ENCODE peak calls at places on chromosome 1, in nine cellular contexts. C, G, N, X, V, K, Z, L and A are unnamed samples.

GRCh38 chr1:15833069-15833679 is 14.3 kb upstream of the SPEN start:
- DNase-seq in N (no peak), X (peak; percentile 64), L (peak; percentile 76), C (peak; percentile 79), V (no peak), G (peak; percentile 64), Z (no peak), K (no peak), A (no peak)

GRCh38 chr1:212467843-212468482 is 35.2 kb downstream of the NENF start:
- DNase-seq in L (no peak), X (no peak), G (peak; percentile 33), Z (no peak), C (no peak), K (no peak), V (no peak), N (no peak), A (no peak)

GRCh38 chr1:108719253-108719652 is 6.5 kb downstream of the FNDC7 start:
- DNase-seq in G (no peak), X (no peak), C (no peak), K (no peak), N (no peak), L (no peak), Z (no peak), V (no peak), A (peak; percentile 21)

GRCh38 chr1:225479341-225479740 is 51.5 kb upstream of the LBR start:
- DNase-seq in C (no peak), N (no peak), V (no peak), L (no peak), K (no peak), Z (no peak), G (no peak), X (no peak), A (no peak)

GRCh38 chr1:27350673-27351540 is 9.1 kb downstream of the SYTL1 start:
- DNase-seq in X (no peak), N (no peak), G (no peak), K (peak; percentile 7), L (peak; percentile 45), Z (no peak), V (no peak), C (no peak), A (no peak)

GRCh38 chr1:37410080-37410479 is 64.3 kb upstream of the ZC3H12A start:
- DNase-seq in K (no peak), L (no peak), G (no peak), V (no peak), Z (no peak), N (no peak), C (no peak), X (no peak), A (no peak)

GRCh38 chr1:1373493-1374067 is 1.4 kb downstream of the AURKAIP1 start:
- DNase-seq in X (no peak), N (no peak), Z (no peak), V (no peak), C (no peak), K (no peak), L (no peak), G (no peak), A (no peak)

GRCh38 chr1:167057297-167057688 is 32.9 kb downstream of the GPA33 start:
- DNase-seq in C (no peak), L (no peak), N (no peak), K (peak; percentile 18), Z (peak; percentile 51), X (no peak), V (no peak), G (peak; percentile 76), A (peak; percentile 37)

GRCh38 chr1:51600529-51600928 is 16.4 kb upstream of the OSBPL9 start:
- DNase-seq in K (no peak), L (no peak), N (no peak), X (no peak), Z (no peak), G (no peak), V (no peak), C (no peak), A (no peak)

GRCh38 chr1:106755682-106756406 is 300.6 kb upstream of the PRMT6 start:
- DNase-seq in Z (no peak), V (peak; percentile 69), G (peak; percentile 98), X (no peak), N (peak; percentile 21), C (no peak), K (peak; percentile 69), L (no peak), A (peak; percentile 55)

GRCh38 chr1:70224954-70225353 is 3.8 kb downstream of the SRSF11 start:
- DNase-seq in V (no peak), Z (no peak), C (no peak), N (no peak), L (no peak), G (no peak), K (no peak), X (no peak), A (no peak)

GRCh38 chr1:166302919-166303758 is 136.3 kb upstream of the FAM78B start:
- DNase-seq in V (no peak), C (no peak), N (no peak), G (no peak), X (no peak), Z (no peak), L (no peak), K (no peak), A (no peak)

GRCh38 chr1:17719874-17720273 is 35.3 kb upstream of the ACTL8 start:
- DNase-seq in V (peak; percentile 18), L (no peak), N (no peak), G (no peak), C (no peak), K (peak; percentile 56), X (no peak), Z (no peak), A (peak; percentile 14)

GRCh38 chr1:150018165-150018564 is 7.6 kb upstream of the OTUD7B start:
- DNase-seq in X (no peak), N (no peak), L (no peak), C (no peak), V (no peak), Z (no peak), G (no peak), K (no peak), A (no peak)

GRCh38 chr1:201584510-201584991 is 45.6 kb downstream of the NAV1 start:
- DNase-seq in C (no peak), K (peak; percentile 79), V (no peak), G (no peak), X (no peak), Z (no peak), N (no peak), L (no peak), A (peak; percentile 72)

GRCh38 chr1:87399701-87400100 is 71.0 kb downstream of the LMO4 start:
- DNase-seq in K (no peak), N (no peak), X (no peak), L (no peak), C (no peak), V (no peak), Z (no peak), G (peak; percentile 32), A (no peak)
- H3K4me3 ChIP-seq in K (no peak overlapping the region), N (no peak overlapping the region), X (no peak overlapping the region), L (no peak overlapping the region), C (no peak overlapping the region), V (no peak overlapping the region), Z (no peak overlapping the region), G (no peak overlapping the region), A (no peak overlapping the region)

GRCh38 chr1:30052178-30052577 is 671.2 kb downstream of the MATN1 start:
- DNase-seq in X (no peak), V (no peak), C (no peak), L (no peak), G (no peak), Z (no peak), K (no peak), N (no peak), A (no peak)
- TF ChIP-seq CTCF in X (no peak), V (no peak), C (no peak), L (no peak), G (peak; percentile 27), Z (no peak), K (no peak), N (no peak), A (no peak)

GRCh38 chr1:24555591-24556413 is at the start of gene NCMAP:
- DNase-seq in Z (no peak), V (no peak), N (no peak), C (no peak), K (no peak), L (no peak), G (peak; percentile 40), X (peak; percentile 65), A (no peak)
- H3K4me3 ChIP-seq in Z (peak within 1 kb of the TSS; percentile 43), V (no peak within 1 kb of the TSS), N (no peak within 1 kb of the TSS), C (peak within 1 kb of the TSS; percentile 54), K (no peak within 1 kb of the TSS), L (no peak within 1 kb of the TSS), G (peak within 1 kb of the TSS; percentile 63), X (peak within 1 kb of the TSS; percentile 45), A (no peak within 1 kb of the TSS)

GRCh38 chr1:204494281-204495077 is at the start of gene PIK3C2B:
- DNase-seq in G (peak; percentile 94), V (no peak), X (peak; percentile 81), C (peak; percentile 83), Z (peak; percentile 97), N (no peak), K (peak; percentile 65), L (peak; percentile 52), A (peak; percentile 76)
- TF ChIP-seq CTCF in G (peak; percentile 46), V (peak; percentile 41), X (no peak), C (no peak), Z (peak; percentile 20), N (peak; percentile 53), K (no peak), L (peak; percentile 56), A (peak; percentile 28)

GRCh38 chr1:81703352-81703735 is 97.4 kb upstream of the ADGRL2 start:
- DNase-seq in L (no peak), N (no peak), C (no peak), K (peak; percentile 74), V (no peak), G (peak; percentile 81), Z (no peak), X (no peak), A (peak; percentile 87)

GRCh38 chr1:81702903-81703302 is 97.8 kb upstream of the ADGRL2 start:
- DNase-seq in K (peak; percentile 94), N (no peak), G (peak; percentile 94), C (no peak), Z (no peak), X (no peak), V (no peak), L (no peak), A (peak; percentile 96)

GRCh38 chr1:81702079-81702715 is 98.5 kb upstream of the ADGRL2 start:
- DNase-seq in K (no peak), G (no peak), C (no peak), X (no peak), V (no peak), N (no peak), L (no peak), Z (no peak), A (no peak)

GRCh38 chr1:81701071-81701470 is 99.7 kb upstream of the ADGRL2 start:
- DNase-seq in N (no peak), V (no peak), G (no peak), C (no peak), K (no peak), Z (no peak), L (no peak), X (no peak), A (no peak)

GRCh38 chr1:81703736-81704463 is 96.8 kb upstream of the ADGRL2 start:
- DNase-seq in Z (no peak), N (no peak), K (peak; percentile 40), X (no peak), G (peak; percentile 85), C (no peak), L (no peak), V (no peak), A (peak; percentile 75)
- H3K4me3 ChIP-seq in Z (no peak overlapping the region), N (no peak overlapping the region), K (no peak overlapping the region), X (no peak overlapping the region), G (peak overlapping the region; percentile 50), C (no peak overlapping the region), L (no peak overlapping the region), V (no peak overlapping the region), A (no peak overlapping the region)

GRCh38 chr1:33140153-33141149 is 41.4 kb downstream of the TRIM62 start:
- DNase-seq in L (no peak), C (peak; percentile 38), V (no peak), N (no peak), G (peak; percentile 18), K (no peak), X (no peak), Z (no peak), A (no peak)
- TF ChIP-seq CTCF in L (no peak), C (no peak), V (no peak), N (peak; percentile 25), G (no peak), K (no peak), X (no peak), Z (no peak), A (peak; percentile 12)